ENCODE peak calls at places on chromosome 1, in five cellular contexts. W is fibroblast of lung, J is left ventricle myocardium inferior, I is A673, C is cardiac muscle cell. L is an unnamed sample.
A peak's percentile ranks its signal among the peaks of the same experiment; 100 is the strongest.

GRCh38 chr1:85374160-85374559 is 90.8 kb downstream of the DDAH1 start:
- DNase-seq in W (peak; percentile 92), J (no peak), I (no peak), C (peak; percentile 54), L (no peak)

GRCh38 chr1:205247130-205247921 is 19.6 kb downstream of the TMCC2 start:
- DNase-seq in W (no peak), J (no peak), I (no peak), C (peak; percentile 42), L (peak; percentile 54)

GRCh38 chr1:206785366-206785765 is 13.1 kb upstream of the IL10 start:
- DNase-seq in W (no peak), J (no peak), I (no peak), C (no peak), L (no peak)

GRCh38 chr1:222654849-222655248 is 37.0 kb downstream of the MIA3 start:
- DNase-seq in W (peak; percentile 27), J (no peak), I (peak; percentile 9), C (peak; percentile 66), L (no peak)

GRCh38 chr1:195617157-195617556 is 991.1 kb downstream of the KCNT2 start:
- DNase-seq in W (no peak), J (no peak), I (no peak), C (no peak), L (no peak)

GRCh38 chr1:210757677-210758076 is 376.3 kb downstream of the KCNH1 start:
- DNase-seq in W (no peak), J (no peak), I (no peak), C (no peak), L (no peak)

GRCh38 chr1:42935971-42936308 is 22.7 kb downstream of the SLC2A1 start:
- DNase-seq in W (no peak), J (no peak), I (no peak), C (no peak), L (peak; percentile 33)

GRCh38 chr1:33302325-33302724 is 18.6 kb downstream of the A3GALT2 start:
- DNase-seq in W (no peak), J (no peak), I (no peak), C (peak; percentile 64), L (peak; percentile 64)

GRCh38 chr1:18723206-18723605 is 92.6 kb downstream of the PAX7 start:
- DNase-seq in W (no peak), J (no peak), I (peak; percentile 31), C (peak; percentile 9), L (no peak)

GRCh38 chr1:77438239-77438913 is 156.6 kb downstream of the AK5 start:
- DNase-seq in W (peak; percentile 79), J (no peak), I (peak; percentile 58), C (peak; percentile 89), L (no peak)

GRCh38 chr1:154157520-154158306 is 2.8 kb upstream of the NUP210L start:
- DNase-seq in W (peak; percentile 70), J (no peak), I (no peak), C (peak; percentile 83), L (no peak)

GRCh38 chr1:8031176-8031785 is 5.2 kb upstream of the ERRFI1 start:
- DNase-seq in W (no peak), J (no peak), I (peak; percentile 63), C (peak; percentile 73), L (no peak)

GRCh38 chr1:184160942-184161698 is 109.6 kb downstream of the TSEN15 start:
- DNase-seq in W (peak; percentile 46), J (no peak), I (peak; percentile 38), C (peak; percentile 84), L (no peak)

GRCh38 chr1:160401972-160402795 is 1.8 kb downstream of the VANGL2 start:
- DNase-seq in W (no peak), J (no peak), I (no peak), C (no peak), L (no peak)

GRCh38 chr1:154622503-154623039 is 14.6 kb upstream of the ADAR start:
- DNase-seq in W (no peak), J (no peak), I (no peak), C (no peak), L (no peak)

GRCh38 chr1:78814176-78814575 is 164.5 kb downstream of the IFI44 start:
- DNase-seq in W (no peak), J (no peak), I (no peak), C (no peak), L (no peak)

GRCh38 chr1:15843826-15844572 is 3.5 kb upstream of the SPEN start:
- DNase-seq in W (peak; percentile 67), J (no peak), I (peak; percentile 67), C (no peak), L (no peak)

GRCh38 chr1:102919659-102920058 is 188.7 kb downstream of the COL11A1 start:
- DNase-seq in W (peak; percentile 81), J (no peak), I (no peak), C (peak; percentile 42), L (no peak)

GRCh38 chr1:86703696-86704455 is 500 bp upstream of the SH3GLB1 start:
- DNase-seq in W (peak; percentile 25), J (no peak), I (no peak), C (no peak), L (no peak)

GRCh38 chr1:193013005-193013404 is 46.2 kb downstream of the UCHL5 start:
- DNase-seq in W (peak; percentile 32), J (no peak), I (no peak), C (peak; percentile 52), L (no peak)

GRCh38 chr1:181056560-181056959 is 22.8 kb downstream of the MR1 start:
- DNase-seq in W (no peak), J (no peak), I (no peak), C (no peak), L (no peak)

GRCh38 chr1:181050922-181051321 is 17.1 kb downstream of the MR1 start:
- DNase-seq in W (no peak), J (no peak), I (no peak), C (no peak), L (no peak)
- TF ChIP-seq CTCF in W (no peak), J (no peak), I (no peak), C (no peak), L (no peak)

DNA sequence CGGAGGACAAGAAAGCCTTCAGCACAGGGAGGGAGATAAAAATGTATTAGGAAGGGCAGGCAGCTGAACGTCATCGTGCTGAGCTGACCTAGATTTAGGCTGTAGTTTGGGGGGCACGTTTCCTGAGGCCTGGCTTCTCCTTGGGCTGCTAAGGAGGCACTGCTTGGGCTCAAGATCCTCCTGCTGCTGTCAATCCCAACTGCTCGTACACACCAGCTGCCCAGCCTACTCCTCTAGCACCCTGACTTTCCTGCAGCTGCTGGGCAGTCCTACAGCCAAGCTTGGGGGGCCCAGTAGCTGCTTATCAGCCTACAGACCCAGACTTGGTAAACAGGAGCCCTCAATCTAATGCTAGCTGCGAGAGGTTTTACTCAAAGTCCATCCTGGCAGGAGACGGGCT is 6.2 kb downstream of the TMEM35B start:
- DNase-seq in W (no peak), J (no peak), I (no peak), C (no peak), L (no peak)
- H3K27ac ChIP-seq in W (no peak overlapping the region), J (no peak overlapping the region), I (no peak overlapping the region), C (no peak overlapping the region), L (no peak overlapping the region)

DNA sequence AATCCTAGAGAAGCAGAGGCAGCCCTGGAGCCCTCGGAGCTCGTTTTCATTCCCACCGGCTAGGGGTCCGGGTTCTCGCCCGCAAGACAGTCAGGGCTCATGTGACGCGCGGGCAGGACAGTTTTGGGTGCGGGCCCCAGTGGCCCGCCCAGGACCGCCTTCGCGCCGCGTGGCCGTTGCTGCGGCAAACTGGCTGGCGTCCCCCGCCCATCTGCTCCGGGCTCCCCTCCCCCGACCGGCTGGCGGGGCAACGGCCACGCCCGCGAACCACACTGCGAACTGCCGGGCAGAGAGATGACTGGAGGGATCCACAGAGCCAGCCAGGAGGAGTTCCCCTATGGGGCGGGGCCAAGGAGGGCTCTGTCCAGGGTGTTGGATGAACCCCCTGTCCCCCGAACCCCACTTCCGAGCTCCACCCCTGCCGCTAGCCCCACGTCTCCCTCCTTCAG is 899 bp upstream of the HES2 start:
- DNase-seq in W (no peak), J (no peak), I (no peak), C (no peak), L (no peak)
- H3K4me1 ChIP-seq in W (no peaks in the 10 kb centered on the region), J (peaks cover 56% of the 10 kb centered on the region), I (peaks cover 12% of the 10 kb centered on the region), C (peaks cover 2% of the 10 kb centered on the region), L (peaks cover 34% of the 10 kb centered on the region)

DNA sequence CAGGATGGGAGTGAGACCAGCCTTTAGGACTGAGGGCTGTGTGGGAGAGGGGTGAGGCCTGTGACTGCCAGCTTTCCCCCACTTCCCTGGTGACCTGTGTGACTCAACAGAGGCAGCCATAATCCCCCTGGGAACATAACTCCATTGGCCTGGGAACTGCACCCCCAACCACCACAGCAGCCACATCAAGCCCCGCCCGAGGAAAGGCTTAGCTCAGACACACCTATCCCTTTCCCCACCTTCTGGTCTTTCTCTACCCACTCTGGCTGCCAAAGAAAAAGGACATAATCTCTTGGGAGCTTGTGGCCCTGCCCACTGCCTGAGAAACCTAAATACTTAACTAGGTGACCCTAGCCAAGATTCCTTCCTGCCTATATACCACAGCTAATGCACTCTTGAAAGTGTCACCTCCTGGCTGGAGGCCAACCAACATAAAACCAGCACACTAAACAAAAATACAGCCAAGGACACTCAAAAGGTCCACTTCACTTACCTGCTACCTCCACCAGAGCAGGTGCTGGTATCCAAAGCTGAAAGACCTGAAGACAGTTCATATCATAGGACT is 406.6 kb upstream of the CAMK1G start:
- DNase-seq in W (no peak), J (no peak), I (no peak), C (no peak), L (no peak)
- TF ChIP-seq CTCF in W (no peak), J (no peak), I (no peak), C (no peak), L (no peak)

GRCh38 chr1:201582261-201582951 is 43.5 kb downstream of the NAV1 start:
- DNase-seq in W (peak; percentile 72), J (no peak), I (no peak), C (peak; percentile 73), L (peak; percentile 51)
- H3K27ac ChIP-seq in W (peak overlapping the region; percentile 49), J (peak overlapping the region; percentile 28), I (no peak overlapping the region), C (no peak overlapping the region), L (no peak overlapping the region)

DNA sequence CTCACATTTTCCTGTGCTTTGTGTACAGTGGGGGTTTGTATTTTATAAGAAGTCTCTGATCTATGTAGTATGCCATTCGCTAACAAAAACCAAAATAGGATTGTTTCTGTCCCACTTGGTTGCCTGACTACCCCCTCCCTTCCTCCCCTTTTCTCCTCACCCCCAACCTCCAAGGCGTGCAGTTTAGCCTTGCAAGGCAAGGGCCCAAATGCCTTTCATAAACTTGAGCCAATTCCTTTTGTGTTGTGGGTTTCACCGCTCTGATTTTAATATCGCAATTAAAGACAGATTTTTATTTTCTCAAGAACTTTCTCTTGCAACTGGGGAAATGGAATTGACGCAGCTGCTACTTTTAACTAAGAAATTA is 276.9 kb downstream of the TM2D1 start:
- DNase-seq in W (no peak), J (no peak), I (no peak), C (peak; percentile 41), L (no peak)
- H3K4me1 ChIP-seq in W (peaks cover 3% of the 10 kb centered on the region), J (peaks cover 100% of the 10 kb centered on the region), I (peaks cover 55% of the 10 kb centered on the region), C (peaks cover 19% of the 10 kb centered on the region), L (peaks cover 34% of the 10 kb centered on the region)

GRCh38 chr1:212413902-212414327 is 771 bp downstream of the PACC1 start:
- DNase-seq in W (peak; percentile 25), J (no peak), I (no peak), C (peak; percentile 19), L (no peak)

GRCh38 chr1:212415107-212415841 is 588 bp upstream of the PACC1 start:
- DNase-seq in W (no peak), J (no peak), I (no peak), C (no peak), L (no peak)

GRCh38 chr1:212412374-212412773 is 2.3 kb downstream of the PACC1 start:
- DNase-seq in W (no peak), J (no peak), I (no peak), C (no peak), L (no peak)

GRCh38 chr1:212410231-212410825 is 4.4 kb downstream of the PACC1 start:
- DNase-seq in W (no peak), J (no peak), I (no peak), C (no peak), L (no peak)

GRCh38 chr1:212414328-212415106 is at the start of gene PACC1:
- DNase-seq in W (peak; percentile 77), J (peak; percentile 90), I (peak; percentile 91), C (peak; percentile 91), L (peak; percentile 95)
- TF ChIP-seq CTCF in W (no peak), J (peak; percentile 12), I (peak; percentile 16), C (no peak), L (no peak)

L was measured in upper lobe of right lung.